ENCODE peak calls at places on chromosome 1, in six cellular contexts. O is epithelial cell of esophagus, R is neuronal stem cell, C is LNCaP clone FGC, V is OCI-LY7, P is tibial nerve. Y is an unnamed sample.

GRCh38 chr1:53046930-53047329 is 15.1 kb upstream of the PODN start:
- DNase-seq in O (no peak), R (no peak), C (no peak), V (no peak), P (no peak), Y (no peak)

GRCh38 chr1:97340951-97341350 is 579.9 kb downstream of the DPYD start:
- DNase-seq in O (peak), R (no peak), C (no peak), V (no peak), P (no peak), Y (no peak)

GRCh38 chr1:53134042-53134485 is 8.4 kb downstream of the SLC1A7 start:
- DNase-seq in O (no peak), R (no peak), C (no peak), V (no peak), P (no peak), Y (peak)

GRCh38 chr1:226100436-226101347 is 38.2 kb downstream of the H3-3A start:
- DNase-seq in O (peak), R (no peak), C (no peak), V (peak), P (no peak), Y (no peak)

GRCh38 chr1:231279081-231279480 is 38.1 kb downstream of the GNPAT start:
- DNase-seq in O (peak), R (no peak), C (no peak), V (no peak), P (no peak), Y (no peak)

GRCh38 chr1:231139125-231139649 is 22.7 kb upstream of the TRIM67 start:
- DNase-seq in O (peak), R (no peak), C (no peak), V (no peak), P (no peak), Y (no peak)

GRCh38 chr1:107666493-107666892 is 298.5 kb downstream of the VAV3 start:
- DNase-seq in O (no peak), R (no peak), C (no peak), V (no peak), P (no peak), Y (no peak)

GRCh38 chr1:209607102-209607794 is 23.7 kb downstream of the CAMK1G start:
- DNase-seq in O (peak), R (no peak), C (no peak), V (no peak), P (no peak), Y (no peak)

GRCh38 chr1:151314137-151314875 is 12.9 kb downstream of the PI4KB start:
- DNase-seq in O (peak), R (no peak), C (no peak), V (no peak), P (peak), Y (peak)

GRCh38 chr1:157000686-157001085 is 44.9 kb downstream of the ARHGEF11 start:
- DNase-seq in O (peak), R (no peak), C (no peak), V (no peak), P (no peak), Y (no peak)

GRCh38 chr1:30677471-30677870 is 45.9 kb downstream of the MATN1 start:
- DNase-seq in O (peak), R (no peak), C (no peak), V (no peak), P (no peak), Y (no peak)

GRCh38 chr1:215631489-215631888 is 64.4 kb downstream of the KCTD3 start:
- DNase-seq in O (peak), R (no peak), C (peak), V (no peak), P (no peak), Y (no peak)

GRCh38 chr1:26531651-26532131 is 2.1 kb downstream of the RPS6KA1 start:
- DNase-seq in O (peak), R (no peak), C (peak), V (no peak), P (no peak), Y (no peak)

GRCh38 chr1:53076165-53076564 is 14.2 kb downstream of the PODN start:
- DNase-seq in O (no peak), R (no peak), C (no peak), V (no peak), P (peak), Y (no peak)

GRCh38 chr1:50570064-50570463 is 146.8 kb upstream of the DMRTA2 start:
- DNase-seq in O (peak), R (peak), C (no peak), V (no peak), P (no peak), Y (no peak)

GRCh38 chr1:2152914-2153313 is 41.7 kb downstream of the FAAP20 start:
- DNase-seq in O (peak), R (no peak), C (no peak), V (no peak), P (no peak), Y (no peak)

GRCh38 chr1:35298464-35298863 is 30.0 kb downstream of the ZMYM4 start:
- DNase-seq in O (peak), R (peak), C (peak), V (peak), P (no peak), Y (no peak)

GRCh38 chr1:212797681-212798080 is 6.0 kb downstream of the TATDN3 start:
- DNase-seq in O (peak), R (no peak), C (no peak), V (no peak), P (no peak), Y (no peak)

GRCh38 chr1:3898994-3899775 is 887 bp downstream of the C1orf174 start:
- DNase-seq in O (peak), R (peak), C (no peak), V (peak), P (no peak), Y (no peak)

GRCh38 chr1:215888159-215888558 is 321.1 kb downstream of the KCTD3 start:
- DNase-seq in O (peak), R (no peak), C (no peak), V (no peak), P (no peak), Y (no peak)

GRCh38 chr1:216830402-216830801 is 107.2 kb upstream of the ESRRG start:
- DNase-seq in O (no peak), R (no peak), C (no peak), V (no peak), P (no peak), Y (no peak)

GRCh38 chr1:103197266-103197665 is 88.9 kb upstream of the COL11A1 start:
- DNase-seq in O (peak), R (no peak), C (no peak), V (no peak), P (no peak), Y (no peak)

GRCh38 chr1:16075337-16076002 is 2.0 kb upstream of the FAM131C start:
- DNase-seq in O (peak), R (no peak), C (no peak), V (no peak), P (no peak), Y (no peak)

GRCh38 chr1:119275145-119275929 is 93.2 kb upstream of the HAO2 start:
- DNase-seq in O (peak), R (peak), C (no peak), V (peak), P (no peak), Y (no peak)

GRCh38 chr1:153490272-153491051 is 30.0 kb upstream of the S100A7 start:
- DNase-seq in O (peak), R (no peak), C (peak), V (no peak), P (peak), Y (peak)

GRCh38 chr1:214588963-214589597 is 13.9 kb upstream of the CENPF start:
- DNase-seq in O (no peak), R (no peak), C (no peak), V (no peak), P (no peak), Y (no peak)

GRCh38 chr1:16226495-16227179 is 10.3 kb downstream of the CPLANE2 start:
- DNase-seq in O (no peak), R (no peak), C (no peak), V (no peak), P (no peak), Y (no peak)

GRCh38 chr1:2443285-2444137 is 31.1 kb upstream of the PEX10 start:
- DNase-seq in O (no peak), R (no peak), C (no peak), V (no peak), P (no peak), Y (no peak)

GRCh38 chr1:87942165-87942564 is 613.5 kb downstream of the LMO4 start:
- DNase-seq in O (peak), R (no peak), C (no peak), V (no peak), P (peak), Y (no peak)

GRCh38 chr1:204408074-204408507 is 3.5 kb downstream of the PPP1R15B start:
- DNase-seq in O (peak), R (no peak), C (no peak), V (no peak), P (peak), Y (peak)

GRCh38 chr1:229940689-229941088 is 126.3 kb upstream of the GALNT2 start:
- DNase-seq in O (no peak), R (no peak), C (no peak), V (no peak), P (no peak), Y (no peak)

GRCh38 chr1:232533328-232533727 is 96.6 kb downstream of the SIPA1L2 start:
- DNase-seq in O (no peak), R (no peak), C (no peak), V (peak), P (no peak), Y (no peak)

GRCh38 chr1:228226141-228226874 is 18.5 kb downstream of the OBSCN start:
- DNase-seq in O (no peak), R (no peak), C (no peak), V (no peak), P (no peak), Y (peak)

GRCh38 chr1:27745466-27745865 is 19.7 kb downstream of the FAM76A start:
- DNase-seq in O (no peak), R (no peak), C (no peak), V (no peak), P (no peak), Y (no peak)

GRCh38 chr1:61234582-61234909 is 152.2 kb downstream of the NFIA start:
- DNase-seq in O (no peak), R (no peak), C (no peak), V (no peak), P (no peak), Y (no peak)

GRCh38 chr1:204084247-204084772 is 11.4 kb downstream of the SOX13 start:
- DNase-seq in O (no peak), R (no peak), C (peak), V (peak), P (no peak), Y (no peak)

GRCh38 chr1:166980818-166981217 is 5.5 kb upstream of the ILDR2 start:
- DNase-seq in O (peak), R (no peak), C (peak), V (no peak), P (no peak), Y (no peak)

GRCh38 chr1:223153177-223154119 is 10.4 kb upstream of the TLR5 start:
- DNase-seq in O (no peak), R (no peak), C (no peak), V (no peak), P (no peak), Y (no peak)

GRCh38 chr1:229238674-229239415 is 32.1 kb upstream of the RAB4A start:
- DNase-seq in O (peak), R (no peak), C (no peak), V (no peak), P (no peak), Y (no peak)

GRCh38 chr1:29082519-29082918 is 41.2 kb downstream of the TMEM200B start:
- DNase-seq in O (no peak), R (no peak), C (no peak), V (no peak), P (no peak), Y (no peak)

GRCh38 chr1:29084196-29084521 is 39.5 kb downstream of the TMEM200B start:
- DNase-seq in O (no peak), R (no peak), C (peak), V (no peak), P (no peak), Y (no peak)

GRCh38 chr1:29081201-29081600 is 42.5 kb downstream of the TMEM200B start:
- DNase-seq in O (no peak), R (no peak), C (no peak), V (no peak), P (no peak), Y (no peak)

GRCh38 chr1:29083318-29084195 is 40.1 kb downstream of the TMEM200B start:
- DNase-seq in O (no peak), R (no peak), C (peak), V (no peak), P (no peak), Y (no peak)
- H3K4me3 ChIP-seq in O (no peak), R (no peak), C (no peak), V (no peak), P (no peak), Y (no peak)

GRCh38 chr1:201781447-201781846 is 47.5 kb upstream of the IPO9 start:
- DNase-seq in O (peak), R (no peak), C (peak), V (no peak), P (no peak), Y (no peak)

GRCh38 chr1:201783067-201783466 is 45.9 kb upstream of the IPO9 start:
- DNase-seq in O (no peak), R (no peak), C (no peak), V (no peak), P (no peak), Y (no peak)

GRCh38 chr1:201782353-201782752 is 46.6 kb upstream of the IPO9 start:
- DNase-seq in O (no peak), R (no peak), C (no peak), V (no peak), P (no peak), Y (no peak)

GRCh38 chr1:201778279-201779023 is 50.5 kb upstream of the IPO9 start:
- DNase-seq in O (no peak), R (no peak), C (peak), V (no peak), P (no peak), Y (no peak)

GRCh38 chr1:201779351-201779880 is 49.5 kb upstream of the IPO9 start:
- DNase-seq in O (no peak), R (no peak), C (no peak), V (no peak), P (no peak), Y (no peak)
- H3K4me3 ChIP-seq in O (no peak), R (no peak), C (no peak), V (no peak), P (no peak), Y (no peak)

GRCh38 chr1:57982852-57983251 is 559.0 kb upstream of the DAB1 start:
- DNase-seq in O (no peak), R (no peak), C (no peak), V (no peak), P (no peak), Y (no peak)
- H3K4me3 ChIP-seq in O (no peak), R (no peak), C (no peak), V (no peak), P (no peak), Y (no peak)

GRCh38 chr1:179814513-179814838 is 63.1 kb downstream of the TOR1AIP2 start:
- DNase-seq in O (no peak), R (no peak), C (no peak), V (no peak), P (no peak), Y (peak)

GRCh38 chr1:179816196-179816960 is 61.2 kb downstream of the TOR1AIP2 start:
- DNase-seq in O (no peak), R (no peak), C (no peak), V (no peak), P (peak), Y (peak)

GRCh38 chr1:179813626-179814351 is 63.8 kb downstream of the TOR1AIP2 start:
- DNase-seq in O (no peak), R (no peak), C (no peak), V (no peak), P (no peak), Y (peak)

GRCh38 chr1:179817056-179817455 is 60.5 kb downstream of the TOR1AIP2 start:
- DNase-seq in O (no peak), R (no peak), C (no peak), V (no peak), P (no peak), Y (no peak)

GRCh38 chr1:179815642-179816041 is 62.0 kb downstream of the TOR1AIP2 start:
- DNase-seq in O (no peak), R (no peak), C (no peak), V (no peak), P (no peak), Y (no peak)
- H3K4me3 ChIP-seq in O (no peak), R (peak), C (no peak), V (peak), P (peak), Y (no peak)

GRCh38 chr1:8529901-8530300 is 212.0 kb downstream of the SLC45A1 start:
- DNase-seq in O (no peak), R (no peak), C (no peak), V (no peak), P (no peak), Y (no peak)

GRCh38 chr1:8520483-8520966 is 202.6 kb downstream of the SLC45A1 start:
- DNase-seq in O (no peak), R (no peak), C (no peak), V (peak), P (no peak), Y (no peak)

GRCh38 chr1:8523641-8524206 is 205.8 kb downstream of the SLC45A1 start:
- DNase-seq in O (no peak), R (no peak), C (no peak), V (no peak), P (no peak), Y (no peak)

GRCh38 chr1:8525291-8526275 is 207.7 kb downstream of the SLC45A1 start:
- DNase-seq in O (peak), R (peak), C (peak), V (peak), P (peak), Y (peak)

GRCh38 chr1:8524637-8525157 is 206.8 kb downstream of the SLC45A1 start:
- DNase-seq in O (no peak), R (no peak), C (no peak), V (peak), P (no peak), Y (no peak)
- H3K4me3 ChIP-seq in O (peak), R (no peak), C (peak), V (peak), P (peak), Y (no peak)

DNA sequence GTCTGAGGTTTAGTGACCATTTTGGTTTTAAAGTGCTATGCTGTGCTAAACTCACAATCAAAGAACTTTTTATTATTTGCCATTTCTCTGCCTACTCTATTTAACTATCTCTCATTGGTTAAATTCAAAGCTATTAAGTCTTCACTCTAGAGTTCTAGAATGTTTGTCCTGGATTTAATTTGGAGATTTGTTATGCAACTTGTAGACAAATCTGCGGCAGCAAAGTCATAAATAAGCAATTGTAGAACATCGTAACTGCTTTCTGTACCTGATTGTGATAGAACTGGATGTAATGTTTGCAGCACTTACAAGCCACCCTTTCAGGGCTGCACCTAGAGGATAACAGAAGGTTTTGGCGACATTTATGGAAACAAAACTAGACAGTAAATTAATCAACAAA is 566.5 kb upstream of the ADGRL2 start:
- DNase-seq in O (no peak), R (no peak), C (peak), V (no peak), P (no peak), Y (no peak)
- H3K4me3 ChIP-seq in O (no peak), R (no peak), C (no peak), V (no peak), P (no peak), Y (no peak)

GRCh38 chr1:224505454-224506093 is 71.0 kb upstream of the WDR26 start:
- DNase-seq in O (peak), R (no peak), C (no peak), V (no peak), P (no peak), Y (no peak)
- H3K4me3 ChIP-seq in O (no peak), R (no peak), C (no peak), V (no peak), P (no peak), Y (no peak)

DNA sequence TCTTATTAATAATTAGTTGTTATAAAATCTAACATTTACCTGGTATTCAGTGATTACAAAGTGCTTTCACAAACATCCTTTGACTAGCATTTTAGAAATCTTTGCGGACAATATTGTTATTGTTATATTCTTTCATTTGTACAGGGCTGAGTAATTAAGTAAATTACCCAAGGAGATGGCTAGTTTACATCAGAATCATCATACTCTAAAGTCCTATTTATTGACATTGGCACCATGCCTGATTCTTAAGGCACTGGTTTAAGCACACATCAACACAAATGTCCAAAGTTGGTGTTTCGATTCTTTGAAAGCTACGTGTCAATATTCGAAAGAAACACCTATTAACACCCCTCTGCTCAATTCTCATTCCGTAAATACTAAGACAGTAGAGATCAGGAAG is 424.6 kb upstream of the CHRM3 start:
- DNase-seq in O (peak), R (no peak), C (peak), V (no peak), P (no peak), Y (no peak)
- H3K4me3 ChIP-seq in O (no peak), R (no peak), C (no peak), V (no peak), P (no peak), Y (no peak)

DNA sequence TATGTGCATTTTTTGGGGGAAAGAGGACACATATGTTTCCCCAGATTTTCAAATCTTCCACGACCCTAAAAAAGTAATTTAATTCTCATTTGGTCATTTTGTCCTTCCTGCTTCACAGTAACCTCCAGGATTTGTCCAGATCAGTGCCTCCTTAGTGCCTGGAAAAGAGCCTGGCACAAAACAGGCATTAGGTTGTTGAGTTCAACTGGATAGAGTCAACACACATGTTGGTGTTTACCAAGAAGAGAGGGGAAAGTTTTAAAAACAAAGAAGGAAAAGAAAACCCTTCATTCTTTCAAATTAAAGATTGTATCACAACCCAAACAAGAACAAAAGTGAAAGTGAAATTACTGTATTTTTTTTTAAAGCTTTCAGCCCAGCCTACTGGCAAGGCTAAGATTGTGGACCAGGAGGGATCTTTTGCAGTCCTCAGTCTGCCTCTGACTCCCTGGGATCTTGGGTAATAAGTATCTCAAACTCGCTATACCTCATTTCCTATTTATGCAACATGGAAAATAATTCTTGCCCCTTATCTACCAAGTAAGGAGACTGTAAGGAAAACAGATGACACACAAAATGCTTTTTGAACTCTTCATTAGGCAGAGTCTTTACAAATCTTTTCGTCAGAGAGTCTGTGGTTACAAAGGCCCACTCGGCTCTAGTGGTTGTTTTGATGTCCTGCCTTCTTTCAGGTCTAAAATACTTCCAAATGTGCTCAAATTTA is 57.8 kb downstream of the ZNF281 start:
- DNase-seq in O (peak), R (no peak), C (no peak), V (peak), P (no peak), Y (no peak)
- H3K4me3 ChIP-seq in O (no peak), R (no peak), C (no peak), V (peak), P (no peak), Y (no peak)

GRCh38 chr1:8969937-8970336 is 24.3 kb downstream of the CA6 start:
- DNase-seq in O (no peak), R (no peak), C (no peak), V (no peak), P (no peak), Y (no peak)
- H3K4me3 ChIP-seq in O (no peak), R (no peak), C (no peak), V (no peak), P (no peak), Y (no peak)

Y was measured in lower leg skin.